ENCODE peak calls at places on chromosome 16, in ten cellular contexts. T, Z, W, G, N, B, F, Y, C and U are unnamed samples.

GRCh38 chr16:84930298-84931106 is 80.8 kb downstream of the ZDHHC7 start:
- DNase-seq in F (no peak), Y (peak; percentile 36), Z (no peak), B (no peak), T (no peak), G (no peak), W (no peak), C (no peak), N (no peak), U (no peak)

GRCh38 chr16:54473201-54473993 is 186.8 kb upstream of the IRX3 start:
- DNase-seq in T (no peak), W (no peak), Z (no peak), N (no peak), G (no peak), F (no peak), C (no peak), B (no peak), Y (no peak), U (no peak)

GRCh38 chr16:66399031-66399430 is 28.1 kb upstream of the BEAN1 start:
- DNase-seq in C (no peak), Z (no peak), Y (no peak), F (no peak), B (no peak), W (no peak), T (no peak), G (no peak), N (no peak), U (no peak)

GRCh38 chr16:87417511-87417910 is 25.4 kb downstream of the MAP1LC3B start:
- DNase-seq in B (no peak), Y (no peak), G (no peak), T (no peak), F (no peak), C (no peak), N (no peak), Z (no peak), W (no peak), U (no peak)

GRCh38 chr16:62036101-62036806 is at the start of gene CDH8:
- DNase-seq in Z (peak; percentile 53), G (no peak), F (no peak), T (no peak), Y (no peak), W (no peak), B (no peak), C (peak; percentile 72), N (no peak), U (no peak)

GRCh38 chr16:85539629-85540291 is 73.4 kb upstream of the GSE1 start:
- DNase-seq in W (no peak), Z (no peak), B (no peak), T (no peak), Y (no peak), G (no peak), C (no peak), F (no peak), N (no peak), U (no peak)

GRCh38 chr16:23676924-23677480 is 1.7 kb upstream of the PLK1 start:
- DNase-seq in B (no peak), W (peak; percentile 72), Z (peak; percentile 84), T (no peak), C (no peak), Y (no peak), F (no peak), G (no peak), N (no peak), U (no peak)

GRCh38 chr16:79296491-79296890 is 304.0 kb downstream of the MAF start:
- DNase-seq in T (no peak), F (no peak), G (no peak), C (no peak), N (no peak), Y (no peak), B (no peak), W (no peak), Z (no peak), U (no peak)

GRCh38 chr16:30473231-30474061 is 904 bp downstream of the ITGAL start:
- DNase-seq in B (no peak), T (no peak), W (no peak), Y (peak; percentile 83), F (no peak), Z (no peak), C (no peak), N (no peak), G (no peak), U (peak; percentile 83)

GRCh38 chr16:69773255-69773947 is 11.3 kb downstream of the WWP2 start:
- DNase-seq in C (no peak), Z (no peak), N (no peak), G (no peak), F (no peak), W (no peak), B (no peak), T (no peak), Y (no peak), U (no peak)

GRCh38 chr16:28935333-28935732 is 3.6 kb downstream of the CD19 start:
- DNase-seq in W (no peak), G (no peak), Y (no peak), F (no peak), T (no peak), C (peak; percentile 9), N (no peak), B (no peak), Z (no peak), U (no peak)

GRCh38 chr16:28136751-28137434 is 73.4 kb upstream of the GSG1L start:
- DNase-seq in G (no peak), N (no peak), C (no peak), W (no peak), F (no peak), B (no peak), Y (no peak), T (no peak), Z (no peak), U (no peak)

GRCh38 chr16:53998024-53998810 is 288.4 kb downstream of the IRX3 start:
- DNase-seq in N (no peak), F (no peak), Z (no peak), B (no peak), G (no peak), C (no peak), Y (no peak), W (no peak), T (no peak), U (no peak)

GRCh38 chr16:85010931-85011845 is at the start of gene ZDHHC7:
- DNase-seq in F (no peak), Y (peak; percentile 88), N (no peak), B (no peak), T (peak; percentile 93), G (peak; percentile 79), W (peak; percentile 88), Z (peak; percentile 81), C (peak; percentile 90), U (peak; percentile 91)